ENCODE peak calls at places on chromosome 20, in five cellular contexts. Z, M, R, O and G are unnamed samples.

GRCh38 chr20:25491446-25492038 is 84.1 kb downstream of the GINS1 start:
- DNase-seq in Z (no peak), M (no peak), R (no peak), O (no peak), G (no peak)

GRCh38 chr20:45469336-45470261 is at the start of gene WFDC2:
- DNase-seq in Z (peak; percentile 82), M (no peak), R (no peak), O (no peak), G (peak; percentile 76)

GRCh38 chr20:21110811-21111210 is 4.7 kb upstream of the LINC00237 start:
- DNase-seq in Z (no peak), M (no peak), R (no peak), O (no peak), G (no peak)

GRCh38 chr20:13286600-13286999 is 65.5 kb downstream of the ISM1 start:
- DNase-seq in Z (no peak), M (no peak), R (no peak), O (peak; percentile 99), G (no peak)

GRCh38 chr20:3863317-3863716 is 16.7 kb downstream of the MAVS start:
- DNase-seq in Z (no peak), M (no peak), R (no peak), O (no peak), G (no peak)

GRCh38 chr20:12847862-12848261 is 160.9 kb upstream of the SPTLC3 start:
- DNase-seq in Z (peak; percentile 50), M (no peak), R (no peak), O (no peak), G (no peak)

GRCh38 chr20:23145281-23145700 is 59.2 kb upstream of the CD93 start:
- DNase-seq in Z (no peak), M (peak; percentile 31), R (no peak), O (no peak), G (no peak)

GRCh38 chr20:45445805-45446562 is 23.6 kb upstream of the WFDC2 start:
- DNase-seq in Z (peak; percentile 75), M (no peak), R (peak; percentile 82), O (no peak), G (no peak)

GRCh38 chr20:31640259-31640658 is 2.5 kb downstream of the COX4I2 start:
- DNase-seq in Z (no peak), M (no peak), R (no peak), O (no peak), G (no peak)

GRCh38 chr20:36070451-36070850 is 84.1 kb upstream of the EPB41L1 start:
- DNase-seq in Z (peak; percentile 52), M (no peak), R (no peak), O (no peak), G (no peak)

GRCh38 chr20:23257106-23257761 is 93.4 kb upstream of the NXT1 start:
- DNase-seq in Z (no peak), M (peak; percentile 57), R (no peak), O (no peak), G (no peak)

GRCh38 chr20:44319880-44320422 is 8.9 kb upstream of the FITM2 start:
- DNase-seq in Z (no peak), M (no peak), R (no peak), O (no peak), G (no peak)

GRCh38 chr20:31517373-31517772 is 3.1 kb downstream of the HM13 start:
- DNase-seq in Z (peak; percentile 89), M (no peak), R (peak; percentile 69), O (no peak), G (peak; percentile 55)

GRCh38 chr20:59748555-59749292 is 144.4 kb downstream of the PHACTR3 start:
- DNase-seq in Z (no peak), M (no peak), R (no peak), O (no peak), G (no peak)

GRCh38 chr20:18287546-18287914 is 797 bp upstream of the ZNF133 start:
- DNase-seq in Z (no peak), M (peak; percentile 27), R (no peak), O (no peak), G (peak; percentile 59)

GRCh38 chr20:20204326-20204725 is 152.0 kb downstream of the CFAP61 start:
- DNase-seq in Z (no peak), M (no peak), R (no peak), O (no peak), G (no peak)

GRCh38 chr20:8190043-8190880 is 58.2 kb downstream of the PLCB1 start:
- DNase-seq in Z (no peak), M (no peak), R (no peak), O (no peak), G (no peak)

GRCh38 chr20:5448449-5449118 is 131.8 kb upstream of the PROKR2 start:
- DNase-seq in Z (peak; percentile 86), M (no peak), R (peak; percentile 70), O (peak; percentile 5), G (peak; percentile 80)
- TF ChIP-seq CTCF in Z (peak; percentile 76), M (peak; percentile 63), R (peak; percentile 86), O (peak; percentile 73), G (peak; percentile 35)

DNA sequence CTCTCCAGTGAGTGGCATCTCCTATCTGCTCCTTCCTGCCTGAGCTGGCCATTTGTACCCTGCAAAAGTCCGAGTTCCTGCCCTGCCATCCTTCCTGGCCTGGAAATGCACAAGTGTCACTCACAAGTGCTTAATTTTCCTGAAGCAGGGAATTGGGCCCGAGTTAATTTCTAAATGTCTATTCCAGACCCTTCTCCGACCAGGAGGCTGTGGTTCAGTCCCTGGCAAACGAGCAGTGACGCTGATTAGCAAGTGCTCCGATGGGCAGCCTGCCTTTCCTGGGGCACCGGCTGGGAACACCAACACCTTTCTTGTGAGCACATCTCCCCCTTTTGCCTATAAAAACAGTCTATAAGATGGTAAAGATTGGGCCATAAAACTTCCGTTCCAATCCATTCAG is 1.7 kb downstream of the SIRPA start:
- DNase-seq in Z (no peak), M (peak; percentile 15), R (no peak), O (no peak), G (no peak)
- H3K4me1 ChIP-seq in Z (peaks cover 17% of the 10 kb centered on the region), M (peaks cover 23% of the 10 kb centered on the region), R (peaks cover 50% of the 10 kb centered on the region), O (peaks cover 34% of the 10 kb centered on the region), G (peaks cover 3% of the 10 kb centered on the region)

DNA sequence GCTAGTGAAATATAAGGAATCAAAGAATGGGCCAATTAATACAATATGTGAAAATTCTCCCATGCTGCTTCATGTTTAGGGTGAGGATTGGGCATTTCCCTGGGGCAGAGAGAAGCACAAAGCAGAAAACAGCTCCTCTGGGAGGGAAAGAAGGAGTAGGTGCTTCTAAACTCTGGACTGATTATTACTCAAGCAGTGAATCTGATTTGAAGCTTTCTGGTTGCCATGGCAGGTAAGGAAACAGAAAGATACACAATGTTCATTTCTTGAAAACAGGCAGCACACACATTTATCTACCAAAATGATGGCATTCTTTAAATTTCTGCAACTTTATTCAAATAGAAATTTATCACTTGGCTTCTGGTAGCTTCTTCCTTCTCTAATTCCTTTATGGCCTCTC is 305.4 kb upstream of the CHD6 start:
- DNase-seq in Z (no peak), M (no peak), R (no peak), O (no peak), G (no peak)
- TF ChIP-seq CTCF in Z (no peak), M (no peak), R (no peak), O (no peak), G (no peak)

GRCh38 chr20:51125095-51125494 is 102.2 kb upstream of the KCNG1 start:
- DNase-seq in Z (no peak), M (no peak), R (no peak), O (no peak), G (no peak)
- H3K4me1 ChIP-seq in Z (peaks cover 14% of the 10 kb centered on the region), M (no peaks in the 10 kb centered on the region), R (peaks cover 48% of the 10 kb centered on the region), O (peaks cover 32% of the 10 kb centered on the region), G (peaks cover 12% of the 10 kb centered on the region)

DNA sequence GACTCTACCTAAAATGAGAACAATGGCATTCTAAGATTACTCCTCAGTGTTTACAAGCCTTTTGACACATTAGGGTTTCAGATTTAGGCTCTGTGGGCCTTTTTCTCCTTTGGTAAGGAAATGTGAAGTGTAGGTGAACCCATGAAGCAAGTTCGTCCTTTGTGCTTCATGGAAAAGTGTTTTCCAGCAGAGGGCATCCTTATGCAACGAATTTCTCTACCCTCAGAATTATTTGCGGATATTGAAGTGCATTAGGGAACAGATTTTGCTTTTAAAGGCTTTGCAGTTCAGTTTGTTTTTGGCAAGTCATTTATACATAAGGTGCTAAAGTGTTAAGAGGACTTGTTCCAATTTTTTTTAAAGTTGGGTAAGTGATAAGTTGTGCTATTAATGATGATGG is 55.7 kb upstream of the FERMT1 start:
- DNase-seq in Z (peak; percentile 65), M (no peak), R (no peak), O (no peak), G (peak; percentile 29)
- TF ChIP-seq CTCF in Z (peak; percentile 78), M (peak; percentile 59), R (peak; percentile 60), O (peak; percentile 63), G (no peak)

GRCh38 chr20:47276251-47276650 is 80.2 kb downstream of the ZMYND8 start:
- DNase-seq in Z (no peak), M (no peak), R (no peak), O (no peak), G (no peak)

GRCh38 chr20:47274449-47275108 is 81.9 kb downstream of the ZMYND8 start:
- DNase-seq in Z (no peak), M (no peak), R (peak; percentile 93), O (peak; percentile 36), G (no peak)

GRCh38 chr20:47278907-47279348 is 77.6 kb downstream of the ZMYND8 start:
- DNase-seq in Z (no peak), M (no peak), R (no peak), O (no peak), G (no peak)

GRCh38 chr20:47275548-47275947 is 81.0 kb downstream of the ZMYND8 start:
- DNase-seq in Z (no peak), M (no peak), R (no peak), O (no peak), G (no peak)

DNA sequence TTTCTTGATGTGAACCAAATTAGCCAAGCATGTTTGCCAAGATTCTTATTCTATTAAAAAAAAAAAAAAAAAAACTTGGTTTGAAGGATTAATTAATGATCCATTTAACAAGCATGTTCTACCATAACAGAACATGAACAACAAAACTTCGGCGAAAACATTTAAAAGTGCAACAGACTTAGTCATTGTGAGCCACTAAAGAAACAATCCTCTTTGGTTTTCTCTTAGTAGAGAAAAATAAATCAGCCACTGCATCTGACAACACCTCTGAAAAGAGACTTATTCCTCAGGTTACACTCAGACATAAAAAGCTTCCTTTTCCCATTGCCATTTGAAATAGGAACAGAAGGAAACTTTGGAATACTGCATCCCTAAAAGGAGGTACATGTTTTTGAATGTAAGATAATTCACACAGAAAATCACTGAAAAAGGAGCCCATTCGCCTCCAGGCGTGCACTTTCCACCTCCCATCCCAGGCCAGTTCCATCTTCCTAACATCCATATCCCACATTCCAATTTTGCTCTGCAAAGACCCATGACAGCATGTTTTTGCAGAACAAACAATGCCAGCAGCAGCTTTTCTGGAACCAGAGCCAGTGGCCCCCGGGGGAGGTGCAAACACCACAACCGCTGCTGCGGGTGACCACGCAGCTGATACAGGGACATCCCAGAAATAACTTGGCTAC is 79.5 kb downstream of the ZMYND8 start:
- DNase-seq in Z (no peak), M (peak; percentile 54), R (no peak), O (no peak), G (no peak)
- H3K4me1 ChIP-seq in Z (peaks cover 10% of the 10 kb centered on the region), M (peaks cover 47% of the 10 kb centered on the region), R (peaks cover 70% of the 10 kb centered on the region), O (peaks cover 31% of the 10 kb centered on the region), G (no peaks in the 10 kb centered on the region)

GRCh38 chr20:62838511-62838910 is 21.7 kb downstream of the COL9A3 start:
- DNase-seq in Z (no peak), M (no peak), R (no peak), O (no peak), G (peak; percentile 70)

GRCh38 chr20:62839261-62839660 is 22.4 kb downstream of the TCFL5 start:
- DNase-seq in Z (no peak), M (no peak), R (no peak), O (no peak), G (no peak)

GRCh38 chr20:62837091-62837490 is 20.2 kb downstream of the COL9A3 start:
- DNase-seq in Z (no peak), M (no peak), R (no peak), O (no peak), G (peak; percentile 37)

GRCh38 chr20:62835931-62836861 is 19.3 kb downstream of the COL9A3 start:
- DNase-seq in Z (no peak), M (no peak), R (no peak), O (no peak), G (peak; percentile 42)

GRCh38 chr20:62837790-62838458 is 21.1 kb downstream of the COL9A3 start:
- DNase-seq in Z (no peak), M (peak; percentile 49), R (no peak), O (no peak), G (peak; percentile 95)
- TF ChIP-seq CTCF in Z (no peak), M (no peak), R (no peak), O (no peak), G (no peak)